ENCODE peak calls at places on chromosomes 3 and 15, in five cellular contexts. I, W, P, D and M are unnamed samples.

GRCh38 chr3:71063768-71064287 is 519.7 kb downstream of the FOXP1 start:
- DNase-seq in W (no peak), I (peak), P (peak), D (peak), M (no peak)

GRCh38 chr3:124812291-124813265 is 74.6 kb downstream of the ITGB5 start:
- DNase-seq in P (peak), W (peak), D (no peak), I (peak), M (no peak)

GRCh38 chr3:38616111-38616510 is 33.4 kb downstream of the SCN5A start:
- DNase-seq in W (no peak), I (no peak), D (no peak), P (no peak), M (no peak)

GRCh38 chr15:49877871-49878511 is 241.0 kb downstream of the ATP8B4 start:
- DNase-seq in I (no peak), P (peak), W (no peak), D (no peak), M (no peak)

GRCh38 chr3:99536555-99537314 is 101.7 kb upstream of the COL8A1 start:
- DNase-seq in D (no peak), P (no peak), W (no peak), I (no peak), M (no peak)

GRCh38 chr3:127422663-127423375 is 135.0 kb upstream of the PRR20G start:
- DNase-seq in I (peak), D (no peak), W (no peak), P (no peak), M (no peak)

GRCh38 chr15:58771621-58772235 is 626 bp downstream of the MINDY2 start:
- DNase-seq in I (peak), D (peak), P (peak), W (peak), M (peak)

GRCh38 chr3:159902531-159903314 is 85.9 kb upstream of the IL12A start:
- DNase-seq in D (no peak), W (no peak), I (no peak), P (no peak), M (no peak)

GRCh38 chr3:170725285-170725731 is 139.4 kb upstream of the SLC7A14 start:
- DNase-seq in I (no peak), D (no peak), P (no peak), W (no peak), M (no peak)

GRCh38 chr3:197399486-197399885 is 101.1 kb upstream of the DLG1 start:
- DNase-seq in D (no peak), P (no peak), I (no peak), W (no peak), M (no peak)

GRCh38 chr3:112175037-112175436 is 42.0 kb upstream of the GCSAM start:
- DNase-seq in D (no peak), W (no peak), P (no peak), I (no peak), M (no peak)

GRCh38 chr3:13016083-13016725 is 57.0 kb downstream of the IQSEC1 start:
- DNase-seq in D (no peak), I (peak), P (peak), W (peak), M (no peak)

GRCh38 chr3:55686720-55687254 is 199.7 kb upstream of the WNT5A start:
- DNase-seq in P (peak), W (no peak), D (no peak), I (no peak), M (no peak)

DNA sequence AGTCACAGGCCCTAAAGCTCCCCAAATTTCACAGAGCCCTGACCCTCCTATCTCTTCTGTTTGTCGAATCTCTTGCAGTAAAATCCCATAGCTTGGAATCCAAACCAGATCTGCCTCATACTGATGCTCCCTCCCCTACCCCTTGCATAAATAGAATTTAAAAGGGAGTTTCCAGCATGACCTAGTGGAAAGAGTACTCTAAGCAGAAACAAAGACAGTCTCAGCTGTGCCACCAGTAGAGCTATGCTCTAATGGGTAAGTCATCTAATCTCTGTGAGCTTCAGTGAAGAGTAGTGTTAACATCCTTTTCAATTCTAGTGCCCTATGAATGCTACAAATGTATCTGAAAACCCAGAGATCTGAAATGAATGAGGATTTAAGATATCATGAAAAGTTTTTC is 4.0 kb upstream of the SLC12A1 start:
- DNase-seq in D (no peak), I (no peak), W (no peak), P (no peak), M (no peak)
- TF ChIP-seq CTCF in D (no peak), I (no peak), W (no peak), P (no peak), M (no peak)

GRCh38 chr3:151213881-151214280 is 10.9 kb upstream of the GPR171 start:
- DNase-seq in P (no peak), I (no peak), W (no peak), D (no peak), M (no peak)

GRCh38 chr3:151213151-151213550 is 10.1 kb upstream of the GPR171 start:
- DNase-seq in I (no peak), P (no peak), W (no peak), D (no peak), M (no peak)

GRCh38 chr3:151214459-151214858 is 11.4 kb upstream of the GPR171 start:
- DNase-seq in D (no peak), P (no peak), I (no peak), W (no peak), M (no peak)

GRCh38 chr3:151209652-151210051 is 6.6 kb upstream of the GPR171 start:
- DNase-seq in W (no peak), P (no peak), D (no peak), I (no peak), M (no peak)

DNA sequence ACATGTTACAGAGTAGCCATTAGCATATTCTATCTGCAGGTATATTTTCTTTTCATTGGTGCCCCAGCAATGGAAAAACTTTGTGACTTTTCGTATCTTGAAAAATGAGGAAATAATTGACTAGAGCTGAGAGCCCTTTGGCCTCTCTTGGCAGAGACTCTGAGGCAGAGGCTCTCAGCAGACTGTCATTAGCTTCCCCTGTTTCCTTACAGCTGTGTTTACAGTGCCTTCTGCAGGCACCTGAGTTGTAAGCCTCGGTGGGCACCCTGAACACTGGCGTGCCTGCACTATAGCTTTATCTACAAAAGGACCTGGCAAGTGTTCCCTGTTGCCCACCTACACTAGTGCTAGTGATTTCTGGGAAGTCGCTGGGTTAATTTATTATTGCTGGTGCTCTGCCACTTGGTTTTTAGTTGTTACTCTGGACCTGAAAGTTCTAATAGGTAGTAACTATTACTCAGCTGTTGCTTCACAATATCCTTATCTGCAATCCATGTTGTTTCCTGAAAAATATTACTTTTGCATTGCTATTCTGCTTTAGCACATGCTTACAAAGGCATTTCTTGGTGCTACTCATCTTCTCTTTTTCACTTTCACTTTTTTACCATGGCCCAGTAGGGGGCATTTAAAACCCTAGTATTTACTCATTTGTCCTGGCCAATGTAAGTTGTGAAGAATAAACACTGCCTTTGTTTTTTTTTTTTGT is 7.8 kb upstream of the GPR171 start:
- DNase-seq in D (no peak), W (no peak), I (no peak), P (no peak), M (no peak)
- TF ChIP-seq CTCF in D (no peak), W (peak), I (no peak), P (no peak), M (no peak)

DNA sequence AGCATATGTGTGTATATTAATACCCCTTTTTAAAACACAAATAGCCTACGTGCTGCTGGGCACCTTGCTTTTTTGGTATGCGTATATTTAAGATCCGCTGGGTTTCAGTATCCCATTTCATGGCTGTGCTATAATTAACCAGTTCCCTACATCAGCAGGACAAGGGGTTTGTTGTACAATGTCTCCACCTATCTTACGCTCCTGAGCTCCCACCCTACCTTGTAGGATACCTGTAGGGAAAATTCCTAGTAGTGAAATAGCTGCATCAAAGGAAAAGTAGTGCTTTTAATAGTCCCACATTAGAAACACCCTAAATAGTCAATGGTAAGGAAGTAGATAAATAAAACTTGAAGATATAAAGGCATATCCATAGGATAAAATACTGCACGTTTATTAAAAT is 1.4 kb downstream of the MAP6D1 start:
- DNase-seq in D (no peak), W (no peak), P (no peak), I (no peak), M (no peak)
- TF ChIP-seq CTCF in D (no peak), W (no peak), P (no peak), I (no peak), M (no peak)

DNA sequence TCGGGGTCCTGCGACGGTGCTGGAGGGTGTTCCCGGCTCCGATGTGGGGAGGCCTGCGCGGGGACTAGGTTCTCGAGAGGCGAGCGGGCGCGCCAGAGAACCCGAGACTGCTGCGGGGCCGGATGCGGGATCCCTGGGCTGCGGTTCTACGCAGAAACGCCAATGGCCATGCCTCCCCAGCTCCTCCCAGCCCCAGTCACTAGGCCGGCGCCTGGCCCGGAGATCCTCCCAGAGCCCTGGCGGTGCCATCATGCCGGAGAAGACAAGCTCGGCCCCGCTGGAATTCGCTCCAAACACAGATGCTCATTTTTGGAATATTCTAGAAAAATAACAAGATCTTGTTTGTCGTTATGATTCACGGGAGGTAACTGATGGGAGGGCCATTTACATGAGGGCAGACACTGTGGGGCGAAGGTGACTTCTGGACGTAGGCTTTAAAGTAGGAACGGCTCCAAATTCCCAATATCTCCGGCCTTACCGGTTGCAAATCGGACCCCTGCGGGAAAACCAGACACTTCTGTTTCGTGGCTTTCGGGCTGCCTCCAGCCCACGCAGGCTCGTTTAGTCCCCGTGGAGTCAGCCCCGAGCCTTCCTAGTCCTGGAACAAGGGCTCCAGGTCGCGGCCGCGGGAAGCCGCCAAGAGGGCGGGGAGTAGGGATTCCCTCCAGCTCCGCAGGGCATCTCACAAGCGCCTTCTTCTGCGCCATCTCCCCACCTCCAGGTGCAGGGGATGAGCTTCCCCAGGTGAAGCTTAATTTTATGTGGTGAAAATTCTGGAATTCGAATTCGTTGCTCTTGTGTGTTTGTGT is 74.8 kb upstream of the POLG start:
- DNase-seq in P (no peak), D (no peak), I (no peak), W (no peak), M (no peak)
- TF ChIP-seq CTCF in P (no peak), D (no peak), I (no peak), W (no peak), M (no peak)

DNA sequence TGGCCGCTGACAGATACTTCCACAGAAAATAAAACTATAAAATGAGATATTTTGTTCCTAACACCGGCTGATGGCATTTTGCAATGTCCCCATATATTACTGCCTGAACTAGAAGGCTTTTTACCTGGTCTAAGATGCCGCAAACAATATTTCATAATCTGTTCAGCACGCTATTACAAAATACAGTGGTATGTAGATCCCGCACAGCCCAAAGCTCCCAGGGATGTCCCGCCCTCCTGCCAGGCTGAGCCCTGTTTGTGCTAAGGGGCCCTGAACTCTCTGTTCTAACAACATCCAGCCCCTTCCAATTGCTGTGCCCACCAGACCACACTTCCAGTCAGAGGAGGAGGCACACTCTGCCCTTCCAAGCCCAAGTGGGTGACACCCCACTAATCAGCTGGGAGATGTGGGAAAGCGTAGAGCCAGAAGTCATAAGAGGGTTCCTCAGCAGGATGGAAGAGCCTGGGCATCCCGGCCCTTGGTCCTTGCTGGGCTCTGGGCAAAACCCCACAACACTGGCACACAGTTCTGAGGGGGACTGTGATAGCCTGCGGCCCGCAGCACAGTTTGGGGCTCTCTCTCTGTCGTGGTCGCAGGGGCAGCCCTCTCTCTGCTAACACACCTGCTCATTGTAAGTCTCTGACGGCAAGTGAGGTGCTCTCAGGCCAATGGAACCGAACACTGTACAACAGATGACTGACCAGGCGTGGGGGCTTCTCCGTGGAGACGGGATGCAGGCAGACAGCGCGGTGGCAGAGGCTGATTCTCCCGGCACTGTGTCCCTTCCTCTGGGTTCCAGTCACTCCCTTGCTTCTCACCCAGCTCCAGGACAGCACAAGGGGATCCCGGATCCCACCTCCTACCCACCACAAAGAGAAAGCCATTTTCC is 55.2 kb downstream of the PCSK6 start:
- DNase-seq in W (no peak), P (no peak), I (no peak), D (no peak), M (no peak)
- TF ChIP-seq CTCF in W (no peak), P (no peak), I (no peak), D (no peak), M (no peak)

DNA sequence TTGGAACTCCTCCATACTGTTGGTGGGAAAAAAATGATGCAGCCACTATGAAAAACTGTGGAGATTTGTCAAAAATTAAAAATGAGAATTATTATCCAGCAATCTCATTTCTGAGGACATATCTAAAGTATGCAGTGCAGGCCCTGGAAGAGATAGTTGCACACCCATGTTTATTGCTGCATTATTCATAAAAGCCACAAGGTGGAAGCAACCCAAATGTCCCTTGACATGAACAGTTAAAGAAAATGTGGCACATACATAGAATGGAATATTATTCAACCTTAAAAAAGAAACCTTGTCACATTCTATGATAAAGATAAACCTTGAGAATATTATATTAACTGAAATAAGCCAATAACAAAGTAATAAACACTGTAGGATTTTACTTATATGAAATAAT is 80.9 kb upstream of the ARHGEF26 start:
- DNase-seq in D (no peak), I (no peak), W (no peak), P (no peak), M (no peak)
- TF ChIP-seq CTCF in D (peak), I (no peak), W (peak), P (no peak), M (no peak)

DNA sequence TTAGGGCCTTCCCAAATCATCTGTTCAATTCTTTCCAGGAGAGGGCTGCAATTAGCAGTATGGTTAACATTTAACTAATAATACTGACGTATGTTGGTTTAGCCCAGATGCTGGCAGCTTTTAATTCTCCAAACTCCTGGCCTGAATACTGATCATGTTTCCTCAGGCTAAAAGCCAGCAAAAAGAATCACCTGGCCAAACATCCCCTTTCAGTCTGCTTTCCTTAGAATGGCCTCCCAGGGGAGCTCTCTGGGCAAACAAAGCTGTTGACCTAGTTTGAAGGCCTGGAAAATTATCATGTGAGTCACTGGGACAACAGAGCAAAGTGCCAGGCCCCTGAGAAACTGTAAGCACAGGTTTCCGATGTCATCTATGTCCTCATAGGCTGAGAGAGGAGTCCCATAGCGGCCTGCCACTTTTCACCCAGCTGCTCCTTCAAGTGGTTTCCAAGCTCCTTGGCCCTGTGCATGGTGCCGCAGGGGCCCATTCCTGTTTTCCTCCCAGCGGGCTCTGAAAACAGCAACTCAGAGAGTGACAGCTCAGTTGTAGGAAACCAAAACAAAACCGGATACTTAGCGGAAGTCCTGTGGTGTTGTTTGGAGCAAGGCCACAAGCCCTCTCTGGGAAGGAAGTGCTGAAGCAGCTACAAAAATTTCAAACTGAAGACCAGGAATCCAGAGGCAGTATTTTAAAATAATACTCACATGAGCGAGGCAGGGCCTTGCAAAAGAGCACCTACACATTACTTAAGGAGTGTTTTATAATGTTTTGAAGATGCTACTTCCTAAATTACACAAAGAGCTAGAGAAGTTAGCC is 36.5 kb upstream of the RAB11A start:
- DNase-seq in D (no peak), P (peak), I (peak), W (peak), M (no peak)
- TF ChIP-seq CTCF in D (no peak), P (peak), I (no peak), W (peak), M (no peak)